ENCODE peak calls at places on chromosomes 16 and 17, in eight cellular contexts. U is CD8-positive, alpha-beta memory T cell; X is AG04449; C is heart left ventricle; Z is choroid plexus epithelial cell; B is aorta; Y is fibroblast of mammary gland; W is neural progenitor cell. R is an unnamed sample.

GRCh38 chr16:67169642-67170167 is 633 bp upstream of the NOL3 start:
- DNase-seq in U (peak), X (no peak), C (no peak), Z (peak), B (no peak), Y (no peak), W (peak), R (no peak)

GRCh38 chr17:13596241-13596941 is 5.3 kb downstream of the HS3ST3A1 start:
- DNase-seq in U (no peak), X (no peak), C (no peak), Z (no peak), B (no peak), Y (no peak), W (no peak), R (no peak)

GRCh38 chr16:29876578-29877249 is 13.7 kb upstream of the CDIPT start:
- DNase-seq in U (peak), X (no peak), C (no peak), Z (no peak), B (no peak), Y (no peak), W (peak), R (peak)

GRCh38 chr16:4051591-4051990 is 64.7 kb downstream of the ADCY9 start:
- DNase-seq in U (no peak), X (no peak), C (no peak), Z (no peak), B (no peak), Y (no peak), W (no peak), R (no peak)

GRCh38 chr17:78324391-78325075 is 35.3 kb downstream of the SOCS3 start:
- DNase-seq in U (no peak), X (no peak), C (peak), Z (peak), B (peak), Y (peak), W (peak), R (no peak)

GRCh38 chr17:21453144-21453982 is 77.2 kb downstream of the KCNJ12 start:
- DNase-seq in U (no peak), X (no peak), C (no peak), Z (peak), B (no peak), Y (no peak), W (no peak), R (no peak)

GRCh38 chr17:28221751-28222414 is 97.1 kb upstream of the TMEM97 start:
- DNase-seq in U (no peak), X (no peak), C (no peak), Z (peak), B (no peak), Y (peak), W (no peak), R (no peak)

GRCh38 chr17:19305761-19306159 is 56.8 kb downstream of the B9D1 start:
- DNase-seq in U (no peak), X (no peak), C (no peak), Z (no peak), B (no peak), Y (no peak), W (no peak), R (no peak)

GRCh38 chr16:78465730-78466129 is 366.3 kb downstream of the WWOX start:
- DNase-seq in U (no peak), X (no peak), C (no peak), Z (no peak), B (no peak), Y (no peak), W (no peak), R (no peak)

GRCh38 chr17:81523139-81524062 is 4.8 kb upstream of the FSCN2 start:
- DNase-seq in U (no peak), X (no peak), C (no peak), Z (peak), B (no peak), Y (no peak), W (peak), R (no peak)

GRCh38 chr17:66547170-66547865 is 244.9 kb downstream of the PRKCA start:
- DNase-seq in U (no peak), X (no peak), C (no peak), Z (no peak), B (no peak), Y (peak), W (no peak), R (no peak)

GRCh38 chr16:87556941-87557459 is 45.3 kb upstream of the JPH3 start:
- DNase-seq in U (no peak), X (no peak), C (peak), Z (no peak), B (peak), Y (no peak), W (no peak), R (no peak)

GRCh38 chr17:59361916-59362810 is 30.7 kb downstream of the YPEL2 start:
- DNase-seq in U (no peak), X (peak), C (no peak), Z (peak), B (no peak), Y (peak), W (no peak), R (peak)

GRCh38 chr17:77332981-77333685 is 192.4 kb downstream of the SEC14L1 start:
- DNase-seq in U (no peak), X (no peak), C (peak), Z (peak), B (no peak), Y (peak), W (no peak), R (peak)

GRCh38 chr17:48550313-48551205 is 5.7 kb upstream of the HOXB2 start:
- DNase-seq in U (no peak), X (no peak), C (no peak), Z (no peak), B (no peak), Y (no peak), W (peak), R (no peak)

GRCh38 chr17:48553190-48553547 is 8.3 kb upstream of the HOXB2 start:
- DNase-seq in U (no peak), X (no peak), C (no peak), Z (no peak), B (no peak), Y (no peak), W (no peak), R (no peak)

GRCh38 chr17:48551206-48551597 is 6.3 kb upstream of the HOXB2 start:
- DNase-seq in U (no peak), X (no peak), C (no peak), Z (no peak), B (no peak), Y (no peak), W (no peak), R (no peak)

GRCh38 chr17:48552453-48553189 is 7.7 kb upstream of the HOXB2 start:
- DNase-seq in U (no peak), X (no peak), C (no peak), Z (no peak), B (no peak), Y (no peak), W (peak), R (no peak)

DNA sequence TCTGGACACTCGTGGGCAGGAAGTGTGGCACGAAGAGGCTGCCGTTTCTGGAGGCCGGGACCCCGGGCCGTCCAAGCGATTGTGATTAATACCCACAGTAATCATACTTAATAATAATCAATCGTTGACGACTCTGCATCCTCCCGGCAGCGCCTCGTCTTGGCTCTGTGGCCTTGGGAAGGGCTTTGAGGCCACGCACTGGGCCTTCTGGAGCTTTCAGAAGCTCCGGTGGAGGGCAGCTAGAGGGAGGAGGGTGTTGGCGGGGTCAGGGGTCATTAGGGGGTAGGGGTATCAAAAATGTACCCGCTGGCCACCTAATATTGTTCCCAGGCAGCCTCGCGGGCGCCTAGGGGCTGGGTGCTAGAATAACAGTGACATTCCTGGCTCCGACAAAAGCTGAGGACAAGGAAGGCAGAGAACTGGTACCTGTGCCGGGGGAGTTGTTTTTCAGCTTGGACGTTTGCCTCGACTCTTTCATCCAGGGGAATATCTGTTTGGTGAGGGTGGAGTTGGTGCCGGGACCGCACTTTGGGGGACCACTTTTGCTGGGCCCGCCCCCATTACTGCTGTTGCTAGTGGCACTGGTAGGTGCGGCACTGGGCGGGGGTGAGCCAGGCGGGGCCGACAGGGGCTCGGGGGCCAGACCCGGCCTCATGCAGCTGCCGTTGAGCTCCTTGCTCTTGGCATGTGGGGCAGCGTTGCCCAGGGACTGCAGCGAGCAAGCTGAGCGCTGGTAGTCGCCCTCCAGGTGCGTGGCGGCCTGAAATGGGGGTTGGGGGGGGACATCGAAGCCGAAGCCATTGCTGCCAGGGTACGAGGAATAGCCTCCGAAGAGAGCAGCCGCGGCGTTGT is 6.9 kb upstream of the HOXB2 start:
- DNase-seq in U (no peak), X (no peak), C (no peak), Z (no peak), B (no peak), Y (no peak), W (no peak), R (no peak)
- H3K4me3 ChIP-seq in U (no peak), X (peak), C (no peak), Z (no peak), B (no peak), Y (no peak), W (no peak), R (no peak)

DNA sequence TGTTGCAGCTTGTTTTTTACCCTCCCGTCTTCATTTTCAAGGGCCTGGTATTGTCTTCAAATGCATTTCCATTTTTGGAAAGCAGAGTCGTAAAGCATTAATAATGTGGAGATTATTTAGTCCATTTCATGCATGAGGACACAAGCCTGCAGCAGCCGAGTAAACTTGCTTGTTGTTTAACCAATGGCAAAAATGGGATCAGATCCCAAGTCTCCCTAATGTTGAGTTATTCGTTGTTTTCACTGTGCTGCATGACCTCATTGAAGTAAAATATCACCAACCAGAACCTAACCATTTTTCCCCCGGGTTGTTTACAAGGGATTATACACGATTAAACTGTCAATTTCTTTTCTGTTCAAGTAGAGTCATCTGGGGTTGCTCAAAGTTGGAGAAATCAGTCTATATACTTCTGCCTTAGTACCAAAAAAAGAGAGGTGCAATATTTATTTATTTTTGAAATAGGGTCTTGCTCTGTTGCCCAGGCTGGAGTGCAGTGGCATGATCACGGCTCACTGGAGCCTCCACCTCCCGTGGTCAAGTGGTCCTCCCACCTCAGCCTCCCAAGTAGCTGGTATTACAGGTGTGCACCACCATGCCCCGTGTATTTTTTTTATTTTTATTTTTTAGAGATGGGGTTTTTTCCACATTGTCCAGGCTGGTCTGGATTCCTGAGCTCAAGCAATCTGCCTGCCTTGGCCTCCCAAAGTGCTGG is 12.4 kb downstream of the AMZ2 start:
- DNase-seq in U (no peak), X (no peak), C (no peak), Z (no peak), B (no peak), Y (no peak), W (no peak), R (no peak)
- H3K4me3 ChIP-seq in U (no peak), X (no peak), C (no peak), Z (no peak), B (no peak), Y (no peak), W (no peak), R (no peak)

DNA sequence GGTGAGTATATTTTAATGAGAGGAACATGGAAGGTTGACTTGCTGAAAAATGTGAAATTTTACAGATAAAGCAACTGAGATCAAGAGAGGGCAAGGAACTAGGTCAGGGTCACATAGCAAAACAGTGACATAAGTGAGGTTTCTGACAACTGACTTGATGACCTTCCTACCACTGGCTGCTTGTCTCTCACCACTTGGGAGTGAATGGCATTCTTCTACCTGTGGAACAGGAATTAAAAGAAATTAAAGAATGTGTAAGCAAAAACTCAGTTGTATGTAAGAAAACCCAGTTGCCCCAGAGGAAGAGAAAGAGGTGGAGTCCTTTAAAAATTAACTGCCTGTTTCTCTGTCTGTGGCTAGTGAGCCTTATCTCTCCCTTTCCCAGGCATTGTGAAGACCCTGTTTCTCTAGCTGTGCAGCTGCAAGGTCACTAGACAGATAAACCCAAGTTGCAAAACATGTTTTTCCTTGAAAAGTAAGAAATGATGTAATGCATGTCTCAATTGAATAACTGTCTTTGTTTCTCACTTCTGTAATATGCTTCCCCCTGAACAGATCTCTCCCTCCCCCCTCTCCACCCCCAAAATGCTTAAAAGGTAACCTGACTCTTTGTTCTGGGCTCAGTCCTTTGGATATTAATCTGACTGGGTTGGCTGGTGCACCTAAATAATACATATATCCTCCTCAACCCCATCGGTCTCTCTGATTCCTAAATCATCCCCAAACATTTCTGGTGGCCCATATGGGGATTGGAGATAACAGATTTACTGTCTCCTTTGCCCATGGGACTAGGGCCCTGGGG is 23.4 kb downstream of the ACSM1 start:
- DNase-seq in U (no peak), X (no peak), C (no peak), Z (no peak), B (no peak), Y (no peak), W (no peak), R (no peak)
- H3K4me3 ChIP-seq in U (no peak), X (no peak), C (peak), Z (no peak), B (no peak), Y (no peak), W (no peak), R (no peak)

GRCh38 chr17:949623-950338 is 29.8 kb downstream of the NXN start:
- DNase-seq in U (no peak), X (no peak), C (no peak), Z (no peak), B (no peak), Y (no peak), W (peak), R (no peak)
- H3K4me3 ChIP-seq in U (no peak), X (no peak), C (no peak), Z (no peak), B (no peak), Y (no peak), W (peak), R (no peak)

GRCh38 chr16:58118801-58119508 is 10.2 kb downstream of the CFAP20 start:
- DNase-seq in U (no peak), X (no peak), C (no peak), Z (no peak), B (no peak), Y (peak), W (no peak), R (no peak)

GRCh38 chr16:58111331-58111627 is 17.9 kb downstream of the CFAP20 start:
- DNase-seq in U (no peak), X (no peak), C (no peak), Z (no peak), B (no peak), Y (no peak), W (no peak), R (no peak)

GRCh38 chr16:58116529-58116928 is 12.7 kb downstream of the CFAP20 start:
- DNase-seq in U (no peak), X (no peak), C (no peak), Z (no peak), B (no peak), Y (no peak), W (no peak), R (no peak)

GRCh38 chr16:58116046-58116445 is 13.1 kb downstream of the CFAP20 start:
- DNase-seq in U (no peak), X (no peak), C (no peak), Z (no peak), B (no peak), Y (no peak), W (no peak), R (no peak)

GRCh38 chr16:58114827-58115825 is 14.1 kb downstream of the CFAP20 start:
- DNase-seq in U (no peak), X (no peak), C (no peak), Z (peak), B (no peak), Y (no peak), W (no peak), R (no peak)
- H3K4me3 ChIP-seq in U (no peak), X (no peak), C (peak), Z (no peak), B (no peak), Y (no peak), W (no peak), R (no peak)

DNA sequence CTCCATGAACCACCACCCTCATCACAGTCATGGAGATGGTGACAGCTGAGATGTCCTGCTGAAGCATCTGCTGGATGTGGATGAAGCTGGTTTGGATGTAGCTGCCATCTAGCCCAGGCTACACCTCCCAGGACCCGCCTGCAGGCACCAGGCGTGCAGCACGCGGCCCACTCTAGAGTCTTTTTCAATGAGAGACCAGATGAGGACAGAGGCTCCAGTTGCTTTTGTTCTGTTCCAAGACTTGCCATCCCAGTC is 102.1 kb downstream of the ZNF778 start:
- DNase-seq in U (no peak), X (no peak), C (no peak), Z (no peak), B (no peak), Y (no peak), W (no peak), R (no peak)
- H3K4me3 ChIP-seq in U (no peak), X (peak), C (no peak), Z (no peak), B (no peak), Y (peak), W (no peak), R (no peak)

GRCh38 chr16:49281843-49282642 is 405 bp upstream of the CBLN1 start:
- DNase-seq in U (no peak), X (no peak), C (peak), Z (peak), B (peak), Y (peak), W (peak), R (peak)
- H3K4me3 ChIP-seq in U (no peak), X (no peak), C (peak), Z (peak), B (peak), Y (no peak), W (peak), R (peak)

GRCh38 chr17:43927101-43927935 is 15.0 kb downstream of the PPY start:
- DNase-seq in U (no peak), X (no peak), C (no peak), Z (no peak), B (no peak), Y (no peak), W (peak), R (peak)
- H3K4me3 ChIP-seq in U (peak), X (no peak), C (peak), Z (no peak), B (no peak), Y (no peak), W (peak), R (no peak)

DNA sequence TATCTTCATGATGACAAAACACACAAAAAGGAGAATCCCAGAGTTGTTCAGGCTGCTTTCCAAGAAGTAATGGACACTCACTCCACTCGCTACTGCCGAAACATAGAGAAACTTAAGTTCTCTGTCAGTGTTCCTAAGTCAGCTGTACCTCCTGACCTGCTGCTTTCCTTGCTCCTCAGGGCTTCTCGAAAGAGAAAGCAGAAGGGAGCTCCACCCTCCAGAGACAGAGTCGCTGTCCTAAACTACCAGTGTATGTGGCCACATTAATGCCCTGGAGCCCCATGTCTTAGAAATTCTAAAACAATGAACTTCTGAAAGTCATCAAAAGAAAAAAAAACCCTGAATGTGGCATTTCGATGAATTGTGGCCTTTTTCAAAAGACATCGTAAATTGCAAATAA is 390.8 kb upstream of the MON1B start:
- DNase-seq in U (no peak), X (no peak), C (no peak), Z (no peak), B (no peak), Y (no peak), W (no peak), R (no peak)
- H3K4me3 ChIP-seq in U (no peak), X (no peak), C (no peak), Z (no peak), B (no peak), Y (no peak), W (no peak), R (no peak)

R was measured in Peyer's patch.